ENCODE peak calls at places on chromosomes 7 and 10, in ten cellular contexts. K, F, R, D, I, L, X, U, Q and A are unnamed samples.

GRCh38 chr10:99427566-99428150 is 2.8 kb downstream of the GOT1 start:
- DNase-seq in K (no peak), F (no peak), R (no peak), D (no peak), I (no peak), L (no peak), X (no peak), U (no peak), Q (no peak), A (no peak)

GRCh38 chr7:85508642-85509429 is 322.0 kb upstream of the SEMA3D start:
- DNase-seq in K (no peak), F (no peak), R (peak), D (no peak), I (no peak), L (no peak), X (peak), U (no peak), Q (no peak), A (no peak)

GRCh38 chr10:113187066-113187777 is 237.2 kb downstream of the TCF7L2 start:
- DNase-seq in K (no peak), F (no peak), R (no peak), D (no peak), I (peak), L (no peak), X (no peak), U (no peak), Q (no peak), A (no peak)

GRCh38 chr10:112510384-112510783 is 63.4 kb downstream of the VTI1A start:
- DNase-seq in K (no peak), F (no peak), R (no peak), D (no peak), I (no peak), L (no peak), X (no peak), U (no peak), Q (no peak), A (no peak)

GRCh38 chr7:68043546-68043945 is 1046.9 kb downstream of the TYW1 start:
- DNase-seq in K (no peak), F (no peak), R (no peak), D (no peak), I (no peak), L (no peak), X (no peak), U (no peak), Q (no peak), A (no peak)

GRCh38 chr10:131387018-131387529 is 75.6 kb upstream of the TCERG1L start:
- DNase-seq in K (no peak), F (no peak), R (no peak), D (no peak), I (no peak), L (no peak), X (no peak), U (no peak), Q (no peak), A (no peak)

GRCh38 chr10:35451103-35452016 is 115.1 kb downstream of the CCNY start:
- DNase-seq in K (no peak), F (peak), R (no peak), D (no peak), I (no peak), L (no peak), X (no peak), U (peak), Q (peak), A (no peak)

GRCh38 chr10:30373596-30374327 is 24.7 kb upstream of the MTPAP start:
- DNase-seq in K (peak), F (no peak), R (no peak), D (no peak), I (no peak), L (no peak), X (no peak), U (no peak), Q (peak), A (no peak)

GRCh38 chr7:121313220-121313792 is 15.5 kb upstream of the WNT16 start:
- DNase-seq in K (no peak), F (no peak), R (no peak), D (no peak), I (no peak), L (no peak), X (no peak), U (no peak), Q (no peak), A (no peak)

GRCh38 chr7:129783097-129783919 is 169.5 kb downstream of the UBE2H start:
- DNase-seq in K (no peak), F (no peak), R (no peak), D (peak), I (no peak), L (no peak), X (no peak), U (no peak), Q (no peak), A (no peak)

GRCh38 chr7:20799566-20800377 is 13.1 kb upstream of the SP8 start:
- DNase-seq in K (no peak), F (no peak), R (no peak), D (no peak), I (no peak), L (no peak), X (no peak), U (no peak), Q (no peak), A (no peak)

GRCh38 chr7:9796241-9796640 is 1177.4 kb upstream of the PHF14 start:
- DNase-seq in K (no peak), F (no peak), R (no peak), D (no peak), I (no peak), L (no peak), X (no peak), U (no peak), Q (no peak), A (no peak)

GRCh38 chr7:156473476-156474240 is 166.9 kb upstream of the RNF32 start:
- DNase-seq in K (no peak), F (peak), R (no peak), D (peak), I (peak), L (no peak), X (no peak), U (peak), Q (peak), A (no peak)

GRCh38 chr10:5571826-5572225 is 47.1 kb downstream of the CALML3 start:
- DNase-seq in K (peak), F (no peak), R (no peak), D (no peak), I (no peak), L (no peak), X (no peak), U (no peak), Q (no peak), A (no peak)

GRCh38 chr10:68598978-68599753 is 39.0 kb downstream of the TET1 start:
- DNase-seq in K (no peak), F (no peak), R (peak), D (peak), I (peak), L (no peak), X (peak), U (no peak), Q (no peak), A (no peak)

GRCh38 chr7:129989466-129989865 is 36.7 kb upstream of the UBE2H start:
- DNase-seq in K (no peak), F (peak), R (no peak), D (no peak), I (no peak), L (no peak), X (no peak), U (peak), Q (peak), A (no peak)

GRCh38 chr7:127786184-127786583 is 134.2 kb downstream of the SND1 start:
- DNase-seq in K (no peak), F (no peak), R (peak), D (no peak), I (no peak), L (no peak), X (no peak), U (no peak), Q (no peak), A (no peak)

GRCh38 chr10:85967594-85967993 is 399.0 kb downstream of the GRID1 start:
- DNase-seq in K (no peak), F (no peak), R (no peak), D (no peak), I (no peak), L (no peak), X (no peak), U (no peak), Q (no peak), A (no peak)

GRCh38 chr7:66078067-66078466 is 2.4 kb downstream of the ASL start:
- DNase-seq in K (no peak), F (no peak), R (no peak), D (no peak), I (no peak), L (no peak), X (no peak), U (no peak), Q (no peak), A (no peak)

GRCh38 chr10:43053825-43054224 is 23.0 kb upstream of the RET start:
- DNase-seq in K (no peak), F (no peak), R (no peak), D (no peak), I (no peak), L (no peak), X (no peak), U (no peak), Q (no peak), A (peak)

GRCh38 chr7:17015575-17015974 is 133.8 kb upstream of the AGR3 start:
- DNase-seq in K (no peak), F (no peak), R (peak), D (no peak), I (no peak), L (no peak), X (no peak), U (no peak), Q (peak), A (no peak)

GRCh38 chr7:11244149-11244548 is 270.5 kb downstream of the PHF14 start:
- DNase-seq in K (no peak), F (no peak), R (no peak), D (no peak), I (no peak), L (no peak), X (no peak), U (no peak), Q (no peak), A (no peak)

GRCh38 chr7:120412139-120412538 is 139.2 kb downstream of the KCND2 start:
- DNase-seq in K (no peak), F (no peak), R (no peak), D (no peak), I (no peak), L (no peak), X (no peak), U (no peak), Q (peak), A (no peak)

GRCh38 chr10:113326160-113327111 is 226.4 kb upstream of the HABP2 start:
- DNase-seq in K (no peak), F (peak), R (peak), D (peak), I (peak), L (no peak), X (peak), U (peak), Q (peak), A (peak)

GRCh38 chr7:74356589-74357315 is 67.5 kb downstream of the CLIP2 start:
- DNase-seq in K (no peak), F (no peak), R (no peak), D (no peak), I (no peak), L (no peak), X (no peak), U (no peak), Q (no peak), A (no peak)

GRCh38 chr7:54712777-54713176 is 46.2 kb downstream of the SEC61G start:
- DNase-seq in K (no peak), F (no peak), R (peak), D (no peak), I (no peak), L (no peak), X (no peak), U (no peak), Q (no peak), A (no peak)
- TF ChIP-seq CTCF in K (no peak), F (no peak), R (no peak), D (no peak), I (no peak), L (no peak), X (no peak), U (no peak), Q (no peak), A (no peak)

DNA sequence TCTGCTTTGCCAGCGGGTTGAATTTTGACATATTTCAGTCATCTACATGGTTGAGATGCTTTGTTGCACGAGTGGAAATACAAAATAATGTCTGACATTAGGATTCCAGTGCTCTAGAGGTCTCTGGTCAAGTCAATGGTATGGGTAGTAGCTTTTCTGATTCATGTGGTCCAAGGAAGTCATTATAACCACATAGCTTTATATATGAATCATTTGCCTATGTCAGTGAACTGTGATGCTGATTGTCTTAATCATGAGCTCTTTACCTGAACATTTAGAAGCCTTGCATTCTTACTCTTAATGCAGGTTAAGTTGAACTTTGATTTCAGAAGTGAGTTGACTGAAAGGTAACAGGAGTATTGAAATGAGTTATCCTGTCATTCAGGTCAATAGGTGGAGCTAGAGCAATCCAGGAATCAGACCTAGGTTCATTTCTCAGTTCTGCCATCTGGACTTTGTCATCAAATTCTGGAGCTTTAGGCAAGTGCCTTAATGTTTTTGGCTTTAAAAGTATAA is 3.3 kb downstream of the MAPK8 start:
- DNase-seq in K (no peak), F (peak), R (peak), D (no peak), I (no peak), L (no peak), X (peak), U (peak), Q (peak), A (no peak)
- TF ChIP-seq CTCF in K (peak), F (peak), R (peak), D (no peak), I (no peak), L (peak), X (no peak), U (peak), Q (peak), A (no peak)

GRCh38 chr10:36608251-36608650 is 517.1 kb upstream of the ANKRD30A start:
- DNase-seq in K (no peak), F (no peak), R (peak), D (no peak), I (no peak), L (no peak), X (no peak), U (no peak), Q (no peak), A (no peak)

GRCh38 chr10:36608866-36609265 is 516.5 kb upstream of the ANKRD30A start:
- DNase-seq in K (no peak), F (no peak), R (no peak), D (no peak), I (no peak), L (no peak), X (no peak), U (no peak), Q (no peak), A (no peak)

DNA sequence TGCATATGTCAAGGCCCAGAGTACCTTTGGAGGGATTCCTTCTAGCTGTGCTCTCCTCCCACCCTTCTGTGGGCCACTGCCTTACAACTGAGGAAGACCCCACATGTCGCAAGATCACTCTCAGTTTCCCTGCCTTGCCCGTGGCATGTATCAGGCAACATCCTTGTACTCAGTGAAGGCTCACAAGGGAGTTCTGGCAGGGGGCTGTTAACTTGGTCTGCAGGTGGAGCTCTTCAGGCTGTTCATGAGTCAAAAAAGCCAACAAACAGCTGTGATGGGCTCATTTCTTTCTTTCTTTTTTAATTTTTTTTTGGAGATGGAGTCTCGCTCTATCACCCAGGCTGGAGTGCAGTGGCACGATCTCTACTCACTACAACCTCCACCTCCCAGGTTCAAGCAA is 513.0 kb upstream of the ANKRD30A start:
- DNase-seq in K (no peak), F (no peak), R (no peak), D (peak), I (no peak), L (no peak), X (no peak), U (no peak), Q (no peak), A (no peak)
- TF ChIP-seq CTCF in K (no peak), F (no peak), R (no peak), D (no peak), I (no peak), L (no peak), X (no peak), U (no peak), Q (no peak), A (no peak)

GRCh38 chr10:32713560-32713959 is 244.5 kb downstream of the ITGB1 start:
- DNase-seq in K (no peak), F (no peak), R (no peak), D (no peak), I (no peak), L (no peak), X (no peak), U (no peak), Q (no peak), A (no peak)
- TF ChIP-seq CTCF in K (no peak), F (no peak), R (peak), D (no peak), I (no peak), L (no peak), X (peak), U (no peak), Q (no peak), A (no peak)

DNA sequence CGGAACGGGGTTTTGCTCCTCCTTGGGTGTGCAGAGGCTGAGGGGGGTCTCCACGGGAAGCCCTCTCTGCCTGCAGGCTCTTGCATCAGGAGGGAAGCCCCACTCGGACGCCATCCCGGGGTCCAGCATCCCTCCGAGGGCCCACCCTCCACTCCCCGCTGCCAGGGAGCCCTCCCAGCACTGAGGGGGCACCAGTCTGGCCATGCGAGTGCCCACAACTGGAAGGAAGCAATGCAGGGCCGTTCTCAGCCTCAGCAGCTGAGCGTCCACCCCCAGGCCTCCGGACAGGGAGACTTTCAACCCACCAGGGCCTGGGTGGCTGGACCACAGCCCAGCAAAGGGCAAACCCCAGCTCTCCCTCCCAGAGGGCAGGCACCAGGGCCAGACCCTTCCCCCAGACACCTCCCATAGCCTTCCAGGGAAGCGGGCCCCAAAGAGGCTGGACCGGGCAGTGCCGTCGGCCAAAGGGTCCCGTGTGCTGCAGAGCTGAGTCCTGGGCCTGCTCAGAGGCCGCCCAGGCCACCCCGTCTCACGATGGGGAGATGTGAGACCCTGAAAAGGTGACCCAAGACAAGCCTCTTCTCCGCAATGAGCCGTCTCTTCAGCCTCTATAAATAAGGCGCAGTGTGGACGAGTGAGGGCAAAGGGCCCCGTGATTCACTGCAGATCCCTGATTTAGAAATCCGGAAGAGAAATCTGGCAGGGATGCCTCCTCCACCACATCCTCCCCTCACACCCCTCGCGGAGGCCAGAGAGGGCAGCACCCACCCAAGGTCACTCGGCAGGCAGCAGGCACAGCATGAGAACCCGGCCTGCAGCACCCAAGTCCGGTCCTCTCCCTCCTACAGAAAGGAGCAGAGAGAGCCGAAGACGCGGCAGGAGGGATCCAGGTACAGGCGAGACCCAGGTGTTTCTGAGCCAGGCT is 81.9 kb upstream of the DNAAF5 start:
- DNase-seq in K (peak), F (no peak), R (no peak), D (no peak), I (no peak), L (no peak), X (no peak), U (no peak), Q (no peak), A (no peak)
- TF ChIP-seq CTCF in K (no peak), F (no peak), R (no peak), D (no peak), I (no peak), L (no peak), X (no peak), U (no peak), Q (no peak), A (no peak)

GRCh38 chr7:71752171-71752935 is 620.4 kb downstream of the GALNT17 start:
- DNase-seq in K (peak), F (peak), R (peak), D (peak), I (peak), L (no peak), X (no peak), U (peak), Q (peak), A (no peak)
- TF ChIP-seq CTCF in K (peak), F (peak), R (peak), D (peak), I (peak), L (no peak), X (peak), U (peak), Q (peak), A (no peak)

DNA sequence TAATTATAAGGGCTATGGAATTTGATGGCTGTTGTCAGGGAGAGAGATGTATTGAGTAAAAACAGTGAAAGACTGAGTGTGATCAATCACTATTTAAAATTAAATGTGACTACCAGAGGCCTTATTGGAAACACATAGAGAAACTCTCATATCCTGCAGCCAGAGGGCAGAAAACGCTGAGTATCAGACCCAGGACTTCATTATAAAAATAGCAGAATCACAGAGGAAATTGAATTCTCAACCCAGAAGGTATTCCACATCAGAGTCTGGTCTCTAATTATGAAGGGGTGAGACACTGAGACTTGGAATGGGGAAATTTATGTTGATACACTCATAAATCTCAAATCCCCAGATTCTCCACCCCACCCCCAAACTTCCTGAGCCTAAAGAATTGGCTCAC is 69.5 kb upstream of the IL6 start:
- DNase-seq in K (no peak), F (no peak), R (no peak), D (no peak), I (no peak), L (no peak), X (no peak), U (no peak), Q (no peak), A (no peak)
- TF ChIP-seq CTCF in K (peak), F (no peak), R (no peak), D (no peak), I (no peak), L (no peak), X (no peak), U (no peak), Q (no peak), A (no peak)

GRCh38 chr7:145848691-145849090 is 267.9 kb upstream of the CNTNAP2 start:
- DNase-seq in K (no peak), F (peak), R (no peak), D (peak), I (no peak), L (no peak), X (no peak), U (no peak), Q (no peak), A (no peak)
- TF ChIP-seq CTCF in K (peak), F (peak), R (no peak), D (peak), I (no peak), L (no peak), X (no peak), U (peak), Q (no peak), A (no peak)

DNA sequence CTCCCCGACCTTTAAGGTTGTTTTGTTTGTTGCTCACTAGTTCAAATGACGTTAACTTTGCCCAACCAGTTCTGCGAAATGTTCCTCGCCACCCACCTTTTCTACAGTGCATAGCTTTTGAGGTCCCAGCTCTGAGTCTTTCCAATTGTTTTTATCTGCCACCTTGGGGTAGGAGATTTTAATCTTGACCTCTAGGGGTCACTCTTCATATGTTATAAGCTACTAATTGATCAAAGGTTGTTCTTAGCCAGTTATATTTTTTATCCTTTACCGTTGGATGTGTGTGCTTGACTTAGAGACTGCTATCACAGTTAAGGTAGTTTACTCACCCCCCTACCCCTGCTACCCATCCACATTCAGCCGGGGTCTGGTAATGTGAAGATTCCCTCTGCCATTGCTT is 372.4 kb downstream of the SUGCT start:
- DNase-seq in K (no peak), F (peak), R (no peak), D (no peak), I (no peak), L (no peak), X (no peak), U (peak), Q (peak), A (no peak)
- TF ChIP-seq CTCF in K (peak), F (peak), R (no peak), D (peak), I (peak), L (no peak), X (no peak), U (peak), Q (peak), A (no peak)